ENCODE peak calls at places on chromosomes 13 and 19, in four cellular contexts. One of them, this sample, is unnamed.

GRCh38 chr13:97849305-97849704 is 104.2 kb upstream of the IPO5 start:
- DNase-seq in islet precursor cell: no peak
- DNase-seq in tibial artery: no peak
- DNase-seq in left colon: no peak
- DNase-seq in this sample: no peak

GRCh38 chr19:8511573-8512101 is 2.3 kb downstream of the ZNF414 start:
- DNase-seq in left colon: peak
- DNase-seq in tibial artery: no peak
- DNase-seq in islet precursor cell: no peak
- DNase-seq in this sample: peak

GRCh38 chr19:38004505-38005223 is 97.7 kb downstream of the SIPA1L3 start:
- DNase-seq in islet precursor cell: peak
- DNase-seq in tibial artery: peak
- DNase-seq in left colon: peak
- DNase-seq in this sample: no peak

GRCh38 chr19:1250374-1251232 is 2.2 kb downstream of the MIDN start:
- DNase-seq in islet precursor cell: peak
- DNase-seq in left colon: peak
- DNase-seq in tibial artery: no peak
- DNase-seq in this sample: peak

GRCh38 chr13:114151565-114152284 is 19.3 kb upstream of the RASA3 start:
- DNase-seq in islet precursor cell: peak
- DNase-seq in left colon: peak
- DNase-seq in tibial artery: no peak
- DNase-seq in this sample: no peak

GRCh38 chr13:42377640-42378382 is 105.9 kb downstream of the AKAP11 start:
- DNase-seq in islet precursor cell: no peak
- DNase-seq in tibial artery: no peak
- DNase-seq in left colon: no peak
- DNase-seq in this sample: no peak

GRCh38 chr13:26629260-26629659 is 71.8 kb downstream of the WASF3 start:
- DNase-seq in islet precursor cell: peak
- DNase-seq in left colon: no peak
- DNase-seq in tibial artery: no peak
- DNase-seq in this sample: no peak

GRCh38 chr19:30011051-30011578 is 69.1 kb downstream of the URI1 start:
- DNase-seq in tibial artery: no peak
- DNase-seq in left colon: no peak
- DNase-seq in islet precursor cell: peak
- DNase-seq in this sample: no peak

GRCh38 chr19:7738023-7738422 is 6.1 kb upstream of the CLEC4G start:
- DNase-seq in tibial artery: no peak
- DNase-seq in left colon: no peak
- DNase-seq in islet precursor cell: no peak
- DNase-seq in this sample: no peak

GRCh38 chr19:46728208-46728607 is 11.3 kb upstream of the PRKD2 start:
- DNase-seq in left colon: no peak
- DNase-seq in islet precursor cell: no peak
- DNase-seq in tibial artery: no peak
- DNase-seq in this sample: no peak

GRCh38 chr13:90447735-90448103 is 899.8 kb upstream of the MIR17HG start:
- DNase-seq in islet precursor cell: no peak
- DNase-seq in left colon: no peak
- DNase-seq in tibial artery: no peak
- DNase-seq in this sample: no peak

GRCh38 chr13:79654520-79654919 is 173.6 kb downstream of the NDFIP2 start:
- DNase-seq in tibial artery: no peak
- DNase-seq in islet precursor cell: peak
- DNase-seq in left colon: no peak
- DNase-seq in this sample: no peak

GRCh38 chr13:73618275-73618865 is 515.8 kb downstream of the KLF12 start:
- DNase-seq in islet precursor cell: no peak
- DNase-seq in left colon: peak
- DNase-seq in tibial artery: no peak
- DNase-seq in this sample: no peak

GRCh38 chr19:41248895-41249294 is 15.3 kb upstream of the HNRNPUL1 start:
- DNase-seq in islet precursor cell: peak
- DNase-seq in tibial artery: no peak
- DNase-seq in left colon: no peak
- DNase-seq in this sample: no peak

GRCh38 chr13:21670006-21670882 is 629 bp upstream of the FGF9 start:
- DNase-seq in islet precursor cell: peak
- DNase-seq in left colon: peak
- DNase-seq in tibial artery: peak
- DNase-seq in this sample: peak